ENCODE peak calls at places on chromosomes 11 and 22, in five cellular contexts. One of them, this sample, is unnamed.

GRCh38 chr22:46062232-46062615 is 85.3 kb upstream of the WNT7B start:
- DNase-seq in transverse colon: peak; percentile 4
- DNase-seq in heart left ventricle: no peak
- DNase-seq in uterus: peak; percentile 16
- DNase-seq in fibroblast of lung: no peak
- DNase-seq in this sample: no peak

GRCh38 chr11:92308366-92308765 is 83.7 kb downstream of the FAT3 start:
- DNase-seq in fibroblast of lung: no peak
- DNase-seq in transverse colon: no peak
- DNase-seq in uterus: no peak
- DNase-seq in heart left ventricle: no peak
- DNase-seq in this sample: no peak

GRCh38 chr22:30159561-30160353 is 79.5 kb downstream of the HORMAD2 start:
- DNase-seq in fibroblast of lung: peak; percentile 84
- DNase-seq in heart left ventricle: no peak
- DNase-seq in transverse colon: no peak
- DNase-seq in uterus: no peak
- DNase-seq in this sample: no peak

GRCh38 chr11:47329431-47329993 is 23.0 kb downstream of the MYBPC3 start:
- DNase-seq in uterus: no peak
- DNase-seq in heart left ventricle: peak; percentile 36
- DNase-seq in transverse colon: no peak
- DNase-seq in fibroblast of lung: no peak
- DNase-seq in this sample: no peak

GRCh38 chr22:30038219-30038618 is 42.0 kb upstream of the HORMAD2 start:
- DNase-seq in heart left ventricle: no peak
- DNase-seq in uterus: peak; percentile 29
- DNase-seq in fibroblast of lung: peak; percentile 76
- DNase-seq in transverse colon: no peak
- DNase-seq in this sample: no peak

GRCh38 chr22:48090332-48090672 is 1327.9 kb downstream of the TBC1D22A start:
- DNase-seq in transverse colon: no peak
- DNase-seq in heart left ventricle: no peak
- DNase-seq in fibroblast of lung: no peak
- DNase-seq in uterus: no peak
- DNase-seq in this sample: no peak

GRCh38 chr11:106063009-106063408 is 14.1 kb downstream of the KBTBD3 start:
- DNase-seq in uterus: no peak
- DNase-seq in fibroblast of lung: no peak
- DNase-seq in transverse colon: no peak
- DNase-seq in heart left ventricle: no peak
- DNase-seq in this sample: no peak

GRCh38 chr11:126879516-126879915 is 121.1 kb downstream of the KIRREL3 start:
- DNase-seq in heart left ventricle: no peak
- DNase-seq in transverse colon: no peak
- DNase-seq in uterus: no peak
- DNase-seq in fibroblast of lung: no peak
- DNase-seq in this sample: no peak

GRCh38 chr11:57335343-57336110 is at the start of gene SSRP1:
- DNase-seq in transverse colon: peak; percentile 90
- DNase-seq in uterus: peak; percentile 87
- DNase-seq in heart left ventricle: peak; percentile 89
- DNase-seq in fibroblast of lung: peak; percentile 87
- DNase-seq in this sample: peak; percentile 94

GRCh38 chr11:115759622-115760527 is 255.7 kb upstream of the CADM1 start:
- DNase-seq in fibroblast of lung: peak; percentile 19
- DNase-seq in transverse colon: peak; percentile 12
- DNase-seq in uterus: no peak
- DNase-seq in heart left ventricle: peak; percentile 45
- DNase-seq in this sample: no peak

GRCh38 chr11:116721983-116722382 is 50.8 kb downstream of the BUD13 start:
- DNase-seq in fibroblast of lung: no peak
- DNase-seq in heart left ventricle: no peak
- DNase-seq in transverse colon: no peak
- DNase-seq in uterus: no peak
- DNase-seq in this sample: no peak

GRCh38 chr11:61026121-61027031 is 54.9 kb downstream of the CD6 start:
- DNase-seq in transverse colon: peak; percentile 16
- DNase-seq in heart left ventricle: no peak
- DNase-seq in uterus: no peak
- DNase-seq in fibroblast of lung: no peak
- DNase-seq in this sample: no peak

GRCh38 chr11:46504817-46505613 is 88.8 kb downstream of the AMBRA1 start:
- DNase-seq in heart left ventricle: no peak
- DNase-seq in uterus: no peak
- DNase-seq in fibroblast of lung: peak; percentile 47
- DNase-seq in transverse colon: no peak
- DNase-seq in this sample: no peak

GRCh38 chr11:47791774-47792173 is 24.6 kb upstream of the FNBP4 start:
- DNase-seq in heart left ventricle: no peak
- DNase-seq in fibroblast of lung: no peak
- DNase-seq in uterus: no peak
- DNase-seq in transverse colon: no peak
- DNase-seq in this sample: no peak

GRCh38 chr11:67059671-67060070 is 3.0 kb downstream of the RHOD start:
- DNase-seq in fibroblast of lung: no peak
- DNase-seq in uterus: no peak
- DNase-seq in transverse colon: no peak
- DNase-seq in heart left ventricle: no peak
- DNase-seq in this sample: no peak

GRCh38 chr11:72239296-72239848 is 4.6 kb downstream of the PHOX2A start:
- DNase-seq in heart left ventricle: peak; percentile 72
- DNase-seq in fibroblast of lung: peak; percentile 47
- DNase-seq in uterus: peak; percentile 61
- DNase-seq in transverse colon: peak; percentile 61
- DNase-seq in this sample: no peak

GRCh38 chr11:47863189-47863892 is 15.2 kb upstream of the NUP160 start:
- DNase-seq in fibroblast of lung: peak; percentile 85
- DNase-seq in uterus: no peak
- DNase-seq in transverse colon: no peak
- DNase-seq in heart left ventricle: no peak
- DNase-seq in this sample: no peak

GRCh38 chr22:22515890-22516289 is 4.2 kb downstream of the ZNF280A start:
- DNase-seq in heart left ventricle: no peak
- DNase-seq in fibroblast of lung: no peak
- DNase-seq in transverse colon: no peak
- DNase-seq in uterus: no peak
- DNase-seq in this sample: no peak

GRCh38 chr11:45252877-45253276 is 33.3 kb downstream of the SYT13 start:
- DNase-seq in heart left ventricle: no peak
- DNase-seq in fibroblast of lung: no peak
- DNase-seq in transverse colon: no peak
- DNase-seq in uterus: no peak
- DNase-seq in this sample: no peak

GRCh38 chr11:27977031-27977430 is 130.9 kb downstream of the KIF18A start:
- DNase-seq in heart left ventricle: no peak
- DNase-seq in transverse colon: no peak
- DNase-seq in fibroblast of lung: no peak
- DNase-seq in uterus: no peak
- DNase-seq in this sample: no peak

GRCh38 chr22:50469377-50470305 is 5.2 kb downstream of the SBF1 start:
- DNase-seq in heart left ventricle: peak; percentile 58
- DNase-seq in uterus: no peak
- DNase-seq in transverse colon: peak; percentile 95
- DNase-seq in fibroblast of lung: peak; percentile 17
- DNase-seq in this sample: no peak

GRCh38 chr22:45975266-45976161 is 1.4 kb downstream of the WNT7B start:
- DNase-seq in transverse colon: no peak
- DNase-seq in heart left ventricle: no peak
- DNase-seq in fibroblast of lung: no peak
- DNase-seq in uterus: no peak
- DNase-seq in this sample: no peak

GRCh38 chr22:41983516-41983915 is 14.3 kb downstream of the SEPTIN3 start:
- DNase-seq in uterus: no peak
- DNase-seq in transverse colon: no peak
- DNase-seq in heart left ventricle: no peak
- DNase-seq in fibroblast of lung: no peak
- DNase-seq in this sample: no peak

GRCh38 chr22:30385913-30386312 is 1.3 kb downstream of the RNF215 start:
- DNase-seq in transverse colon: no peak
- DNase-seq in fibroblast of lung: no peak
- DNase-seq in heart left ventricle: no peak
- DNase-seq in uterus: no peak
- DNase-seq in this sample: no peak

GRCh38 chr11:65215441-65216076 is 33.8 kb downstream of the CAPN1 start:
- DNase-seq in uterus: no peak
- DNase-seq in transverse colon: no peak
- DNase-seq in heart left ventricle: no peak
- DNase-seq in fibroblast of lung: no peak
- DNase-seq in this sample: no peak

GRCh38 chr11:8801121-8801520 is 109.9 kb upstream of the AKIP1 start:
- DNase-seq in heart left ventricle: no peak
- DNase-seq in uterus: no peak
- DNase-seq in transverse colon: no peak
- DNase-seq in fibroblast of lung: no peak
- DNase-seq in this sample: no peak

GRCh38 chr11:8803973-8804372 is 107.0 kb upstream of the AKIP1 start:
- DNase-seq in transverse colon: no peak
- DNase-seq in fibroblast of lung: no peak
- DNase-seq in uterus: no peak
- DNase-seq in heart left ventricle: no peak
- DNase-seq in this sample: no peak

GRCh38 chr11:8799273-8799672 is 111.7 kb upstream of the AKIP1 start:
- DNase-seq in uterus: no peak
- DNase-seq in fibroblast of lung: no peak
- DNase-seq in heart left ventricle: no peak
- DNase-seq in transverse colon: no peak
- DNase-seq in this sample: no peak

GRCh38 chr11:8802263-8802662 is 108.7 kb upstream of the AKIP1 start:
- DNase-seq in fibroblast of lung: no peak
- DNase-seq in transverse colon: no peak
- DNase-seq in uterus: no peak
- DNase-seq in heart left ventricle: no peak
- DNase-seq in this sample: no peak

DNA sequence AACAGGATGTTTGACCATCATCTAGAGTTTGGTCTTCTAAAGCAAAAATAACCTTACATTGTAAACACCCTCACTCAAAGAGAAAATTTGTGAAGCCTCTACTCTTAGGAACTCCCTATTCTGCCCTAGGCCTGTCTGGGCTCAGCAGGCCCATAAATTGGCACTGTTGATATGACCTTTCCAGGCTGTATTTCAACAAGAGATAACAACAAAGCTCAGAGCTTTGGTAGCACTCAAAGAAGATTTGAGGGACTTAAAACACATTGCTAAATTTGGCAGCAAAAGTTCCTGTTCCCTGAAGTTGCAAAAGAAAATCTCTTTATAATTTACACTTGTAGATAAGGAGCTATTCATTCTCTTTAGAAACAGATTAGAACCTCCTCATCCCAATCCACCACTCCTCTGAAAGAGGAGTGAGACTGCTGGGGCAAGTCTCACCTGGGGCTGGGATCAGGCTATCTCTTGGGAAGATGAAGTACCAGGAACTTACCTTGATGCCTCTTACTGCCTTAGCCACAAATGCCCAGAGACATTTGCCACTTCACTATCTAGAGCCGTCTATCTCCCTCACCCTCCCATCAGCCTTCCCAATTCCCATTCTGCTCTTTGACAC is 110.4 kb upstream of the AKIP1 start:
- DNase-seq in uterus: no peak
- DNase-seq in fibroblast of lung: no peak
- DNase-seq in heart left ventricle: no peak
- DNase-seq in transverse colon: no peak
- DNase-seq in this sample: no peak
- H3K27ac ChIP-seq in uterus: peak overlapping the region; percentile 96
- H3K27ac ChIP-seq in fibroblast of lung: no peak overlapping the region
- H3K27ac ChIP-seq in heart left ventricle: peak overlapping the region; percentile 21
- H3K27ac ChIP-seq in transverse colon: peak overlapping the region; percentile 41
- H3K27ac ChIP-seq in this sample: no peak overlapping the region

GRCh38 chr11:17547932-17548331 is 873 bp downstream of the OTOG start:
- DNase-seq in fibroblast of lung: no peak
- DNase-seq in transverse colon: no peak
- DNase-seq in heart left ventricle: no peak
- DNase-seq in uterus: no peak
- DNase-seq in this sample: no peak
- H3K4me3 ChIP-seq in fibroblast of lung: no peak overlapping the region
- H3K4me3 ChIP-seq in transverse colon: no peak overlapping the region
- H3K4me3 ChIP-seq in heart left ventricle: no peak overlapping the region
- H3K4me3 ChIP-seq in uterus: no peak overlapping the region
- H3K4me3 ChIP-seq in this sample: no peak overlapping the region

GRCh38 chr11:75577198-75577597 is 15.1 kb downstream of the SERPINH1 start:
- DNase-seq in fibroblast of lung: no peak
- DNase-seq in transverse colon: peak; percentile 64
- DNase-seq in uterus: peak; percentile 69
- DNase-seq in heart left ventricle: no peak
- DNase-seq in this sample: peak; percentile 41
- TF ChIP-seq CTCF in fibroblast of lung: peak; percentile 68
- TF ChIP-seq CTCF in transverse colon: peak; percentile 69
- TF ChIP-seq CTCF in uterus: peak; percentile 57
- TF ChIP-seq CTCF in heart left ventricle: peak; percentile 68
- TF ChIP-seq CTCF in this sample: peak; percentile 54

GRCh38 chr11:12226093-12226492 is 115.7 kb downstream of the MICAL2 start:
- DNase-seq in heart left ventricle: no peak
- DNase-seq in uterus: no peak
- DNase-seq in fibroblast of lung: no peak
- DNase-seq in transverse colon: no peak
- DNase-seq in this sample: no peak

GRCh38 chr11:12233602-12233925 is 123.2 kb downstream of the MICAL2 start:
- DNase-seq in heart left ventricle: no peak
- DNase-seq in fibroblast of lung: no peak
- DNase-seq in uterus: no peak
- DNase-seq in transverse colon: no peak
- DNase-seq in this sample: no peak

GRCh38 chr11:12232819-12233601 is 122.6 kb downstream of the MICAL2 start:
- DNase-seq in uterus: no peak
- DNase-seq in transverse colon: no peak
- DNase-seq in heart left ventricle: no peak
- DNase-seq in fibroblast of lung: peak; percentile 71
- DNase-seq in this sample: no peak

GRCh38 chr11:12232160-12232559 is 121.8 kb downstream of the MICAL2 start:
- DNase-seq in fibroblast of lung: no peak
- DNase-seq in transverse colon: no peak
- DNase-seq in heart left ventricle: no peak
- DNase-seq in uterus: no peak
- DNase-seq in this sample: no peak

DNA sequence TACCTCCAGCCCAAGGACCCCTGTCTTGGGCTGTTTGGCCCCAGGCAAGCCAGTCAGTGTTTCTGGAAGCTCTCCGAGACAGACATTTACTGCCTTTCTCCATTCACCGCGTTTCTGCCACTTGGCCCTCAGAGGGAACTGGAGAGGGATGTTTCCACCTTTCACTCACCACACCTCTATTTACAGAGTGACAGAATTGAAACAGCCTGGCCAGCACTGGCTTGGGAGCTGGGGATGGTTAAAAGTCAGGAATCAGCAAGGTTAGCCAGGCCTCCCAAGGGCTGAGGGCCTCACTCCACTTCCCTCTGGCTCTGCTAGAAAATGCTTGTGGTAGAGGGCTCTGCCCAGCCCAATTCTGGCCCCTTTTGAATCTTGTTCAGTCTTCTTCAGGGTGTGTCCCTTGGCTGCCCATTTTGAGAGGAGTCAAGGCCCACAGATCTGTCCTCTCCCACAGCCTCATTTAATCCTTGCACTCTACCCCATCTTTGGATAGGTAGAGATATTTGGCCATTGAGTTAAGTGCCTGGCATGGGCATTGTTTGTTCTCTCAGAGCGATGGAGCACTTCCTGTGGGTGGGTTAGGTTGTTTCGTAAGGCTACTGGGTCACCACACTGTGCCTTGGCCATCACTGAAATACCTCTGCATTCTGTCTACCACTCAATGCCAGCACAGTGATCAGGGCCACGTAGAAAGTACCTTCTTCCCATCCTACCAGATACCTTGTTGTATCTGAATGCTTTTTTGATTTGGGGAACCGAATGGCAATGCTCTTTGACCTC is 119.2 kb downstream of the MICAL2 start:
- DNase-seq in heart left ventricle: no peak
- DNase-seq in transverse colon: peak; percentile 55
- DNase-seq in uterus: no peak
- DNase-seq in fibroblast of lung: no peak
- DNase-seq in this sample: no peak
- H3K27ac ChIP-seq in heart left ventricle: no peak overlapping the region
- H3K27ac ChIP-seq in transverse colon: peak overlapping the region; percentile 60
- H3K27ac ChIP-seq in uterus: no peak overlapping the region
- H3K27ac ChIP-seq in fibroblast of lung: no peak overlapping the region
- H3K27ac ChIP-seq in this sample: no peak overlapping the region

This sample was measured in dorsolateral prefrontal cortex.